ENCODE peak calls at places on chromosomes 6 and 20, in five cellular contexts. E is H1, Z is IMR-90, X is H9, S is mesenchymal stem cell. J is an unnamed sample.
A peak's percentile ranks its signal among the peaks of the same experiment; 100 is the strongest.

GRCh38 chr6:133301739-133302138 is 60.6 kb downstream of the EYA4 start:
- DNase-seq in E (no peak), Z (no peak), X (no peak), S (no peak), J (no peak)

GRCh38 chr6:145119091-145119490 is 616.2 kb downstream of the EPM2A start:
- DNase-seq in E (no peak), Z (no peak), X (no peak), S (no peak), J (no peak)

GRCh38 chr6:13299403-13299821 is 28.9 kb downstream of the TBC1D7 start:
- DNase-seq in E (no peak), Z (no peak), X (no peak), S (no peak), J (no peak)

GRCh38 chr20:24032412-24032898 is 43.9 kb upstream of the GGTLC1 start:
- DNase-seq in E (no peak), Z (no peak), X (no peak), S (no peak), J (no peak)

GRCh38 chr20:21546355-21546754 is 32.5 kb upstream of the NKX2-2 start:
- DNase-seq in E (no peak), Z (no peak), X (no peak), S (no peak), J (no peak)

GRCh38 chr20:46139908-46140482 is 21.9 kb downstream of the CD40 start:
- DNase-seq in E (no peak), Z (no peak), X (no peak), S (no peak), J (no peak)

GRCh38 chr6:167819640-167820039 is 7.1 kb upstream of the AFDN start:
- DNase-seq in E (no peak), Z (no peak), X (no peak), S (no peak), J (no peak)

GRCh38 chr6:2990179-2990931 is 9.3 kb upstream of the NQO2 start:
- DNase-seq in E (no peak), Z (no peak), X (no peak), S (peak; percentile 81), J (no peak)

GRCh38 chr6:157981132-157981394 is 600 bp upstream of the SYNJ2 start:
- DNase-seq in E (no peak), Z (no peak), X (no peak), S (no peak), J (no peak)

GRCh38 chr20:219290-220115 is 7.6 kb upstream of the DEFB129 start:
- DNase-seq in E (no peak), Z (peak; percentile 7), X (peak; percentile 31), S (peak; percentile 26), J (no peak)

GRCh38 chr20:32112862-32113261 is 3.3 kb downstream of the TM9SF4 start:
- DNase-seq in E (no peak), Z (no peak), X (no peak), S (no peak), J (no peak)

GRCh38 chr6:129621252-129621651 is 88.7 kb downstream of the ARHGAP18 start:
- DNase-seq in E (peak; percentile 52), Z (no peak), X (peak; percentile 37), S (peak; percentile 20), J (no peak)

GRCh38 chr20:47361268-47361665 is 4.8 kb upstream of the ZMYND8 start:
- DNase-seq in E (no peak), Z (no peak), X (no peak), S (no peak), J (no peak)

GRCh38 chr6:99521557-99522286 is 6.5 kb upstream of the USP45 start:
- DNase-seq in E (no peak), Z (peak; percentile 75), X (peak; percentile 41), S (peak; percentile 78), J (no peak)

GRCh38 chr20:54557836-54558590 is 82.6 kb downstream of the DOK5 start:
- DNase-seq in E (no peak), Z (peak; percentile 50), X (no peak), S (no peak), J (no peak)

GRCh38 chr6:101597711-101598110 is 204.2 kb downstream of the GRIK2 start:
- DNase-seq in E (no peak), Z (peak; percentile 94), X (no peak), S (peak; percentile 54), J (no peak)

GRCh38 chr6:96164802-96165201 is 149.0 kb downstream of the FUT9 start:
- DNase-seq in E (no peak), Z (no peak), X (no peak), S (no peak), J (no peak)

GRCh38 chr6:135667694-135668455 is 170.3 kb upstream of the AHI1 start:
- DNase-seq in E (no peak), Z (peak; percentile 59), X (peak; percentile 52), S (peak; percentile 64), J (no peak)

GRCh38 chr20:59680148-59680650 is 75.9 kb downstream of the PHACTR3 start:
- DNase-seq in E (no peak), Z (no peak), X (no peak), S (no peak), J (no peak)

GRCh38 chr20:64149141-64149540 is 15.1 kb upstream of the MYT1 start:
- DNase-seq in E (no peak), Z (no peak), X (no peak), S (no peak), J (no peak)

GRCh38 chr6:88683734-88684133 is 279.7 kb downstream of the RNGTT start:
- DNase-seq in E (no peak), Z (peak; percentile 36), X (no peak), S (peak; percentile 22), J (no peak)

GRCh38 chr6:144190593-144190992 is 40.3 kb downstream of the STX11 start:
- DNase-seq in E (no peak), Z (peak; percentile 79), X (no peak), S (peak; percentile 68), J (no peak)

GRCh38 chr6:163415176-163415619 is 680 bp downstream of the QKI start:
- DNase-seq in E (no peak), Z (no peak), X (no peak), S (no peak), J (peak; percentile 31)

GRCh38 chr6:53822355-53823115 is 27.7 kb downstream of the LRRC1 start:
- DNase-seq in E (no peak), Z (peak; percentile 31), X (no peak), S (no peak), J (no peak)

GRCh38 chr6:129498556-129498940 is 211.4 kb downstream of the ARHGAP18 start:
- DNase-seq in E (no peak), Z (peak; percentile 23), X (no peak), S (no peak), J (no peak)

GRCh38 chr6:167134448-167135328 is 11.8 kb downstream of the CCR6 start:
- DNase-seq in E (no peak), Z (no peak), X (no peak), S (no peak), J (no peak)

DNA sequence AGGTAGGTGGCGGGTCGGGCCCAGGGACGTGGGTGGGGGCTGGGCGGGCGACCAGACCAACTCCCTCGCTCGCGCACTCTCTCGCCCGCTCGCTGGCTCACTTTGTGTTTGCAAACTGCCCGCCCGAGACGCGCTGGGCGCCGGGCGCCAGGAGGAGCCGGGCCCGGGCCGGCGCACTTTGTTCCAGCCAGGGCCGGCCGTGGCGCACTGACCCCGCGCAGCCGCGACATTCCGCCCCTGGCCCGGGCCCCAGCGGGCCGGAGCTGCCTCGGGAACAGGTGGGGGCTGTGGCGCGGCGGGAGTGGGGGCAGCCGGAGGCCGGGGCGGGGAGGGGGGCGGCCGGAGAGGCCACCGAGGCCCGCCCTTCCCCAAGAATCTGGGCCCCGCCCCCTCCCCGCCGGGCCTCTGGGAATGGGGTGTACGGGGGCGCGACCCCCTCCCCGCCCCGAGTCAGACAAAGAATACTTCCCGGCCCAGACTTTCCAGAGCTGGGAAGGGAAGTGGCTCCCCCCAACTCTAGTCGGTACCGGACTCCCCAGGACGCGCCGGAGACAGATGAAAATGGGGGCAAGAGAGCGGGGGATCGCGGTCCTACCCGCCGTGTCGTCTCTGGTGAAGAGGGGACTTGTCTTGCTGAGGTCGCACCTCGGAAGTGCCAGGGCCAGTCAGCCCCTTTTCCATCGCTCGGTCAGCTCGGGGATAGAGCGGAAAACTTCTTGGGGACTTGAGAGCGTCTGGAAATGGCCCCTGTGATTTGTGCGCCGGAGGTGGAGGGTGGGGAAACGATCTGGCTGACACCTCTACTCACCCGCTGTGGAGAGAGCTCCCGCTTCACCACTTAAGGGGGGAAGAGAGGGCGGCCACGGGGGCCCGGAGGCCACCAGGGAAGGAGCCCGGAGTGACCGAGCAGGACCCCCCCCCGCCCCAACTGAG is 951 bp downstream of the FOXP4 start:
- DNase-seq in E (peak; percentile 70), Z (peak; percentile 30), X (no peak), S (peak; percentile 54), J (peak; percentile 40)
- H3K14ac ChIP-seq in E (no peak overlapping the region), Z (peak overlapping the region; percentile 76), X (peak overlapping the region; percentile 50), S (peak overlapping the region; percentile 46), J (no peak overlapping the region)

DNA sequence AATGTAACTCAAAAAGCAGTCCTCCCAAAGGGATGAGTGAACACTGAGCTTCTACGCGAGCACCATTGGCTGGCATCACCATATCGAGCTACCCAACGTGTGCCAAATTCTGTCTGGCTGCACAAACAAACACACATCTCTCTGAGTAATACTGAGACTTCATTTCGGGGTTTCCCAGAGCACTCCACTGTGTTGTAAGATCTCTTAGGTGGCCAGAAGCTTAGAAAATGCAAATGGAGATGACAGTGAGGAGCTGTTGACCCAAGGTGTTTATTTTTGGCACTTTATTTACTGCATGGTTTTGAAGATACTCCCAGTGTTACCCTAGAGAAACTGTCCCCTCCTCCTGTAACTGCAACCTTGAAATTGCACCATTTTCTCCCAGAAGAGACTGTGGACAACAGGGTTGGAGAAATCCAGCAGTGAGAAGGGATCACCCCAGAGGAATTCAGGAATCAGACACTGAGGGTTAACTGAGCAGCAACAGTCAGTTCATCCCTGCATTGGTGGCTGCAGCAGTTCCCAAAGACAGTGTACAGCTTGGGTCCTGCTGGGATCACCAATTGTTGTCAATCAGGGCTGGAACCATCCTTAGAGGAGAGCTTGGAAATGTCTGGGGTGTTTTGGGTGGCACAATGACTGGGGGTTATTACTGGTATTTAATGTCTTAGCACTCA is 1.0 kb upstream of the RIPOR2 start:
- DNase-seq in E (no peak), Z (peak; percentile 58), X (no peak), S (no peak), J (no peak)
- H2BK15ac ChIP-seq in E (no peak overlapping the region), Z (no peak overlapping the region), X (no peak overlapping the region), S (no peak overlapping the region), J (no peak overlapping the region)

GRCh38 chr20:50053790-50054547 is 59.0 kb downstream of the UBE2V1 start:
- DNase-seq in E (no peak), Z (no peak), X (no peak), S (no peak), J (no peak)

GRCh38 chr20:50056408-50056926 is 56.5 kb downstream of the UBE2V1 start:
- DNase-seq in E (no peak), Z (no peak), X (no peak), S (no peak), J (no peak)

GRCh38 chr20:50054626-50055511 is 58.1 kb downstream of the UBE2V1 start:
- DNase-seq in E (no peak), Z (peak; percentile 41), X (no peak), S (no peak), J (no peak)

GRCh38 chr20:50056951-50057403 is 56.0 kb downstream of the UBE2V1 start:
- DNase-seq in E (no peak), Z (no peak), X (no peak), S (no peak), J (no peak)

GRCh38 chr20:50055524-50056083 is 57.3 kb downstream of the UBE2V1 start:
- DNase-seq in E (no peak), Z (no peak), X (no peak), S (no peak), J (no peak)
- H3K14ac ChIP-seq in E (no peak overlapping the region), Z (peak overlapping the region; percentile 75), X (no peak overlapping the region), S (no peak overlapping the region), J (no peak overlapping the region)

DNA sequence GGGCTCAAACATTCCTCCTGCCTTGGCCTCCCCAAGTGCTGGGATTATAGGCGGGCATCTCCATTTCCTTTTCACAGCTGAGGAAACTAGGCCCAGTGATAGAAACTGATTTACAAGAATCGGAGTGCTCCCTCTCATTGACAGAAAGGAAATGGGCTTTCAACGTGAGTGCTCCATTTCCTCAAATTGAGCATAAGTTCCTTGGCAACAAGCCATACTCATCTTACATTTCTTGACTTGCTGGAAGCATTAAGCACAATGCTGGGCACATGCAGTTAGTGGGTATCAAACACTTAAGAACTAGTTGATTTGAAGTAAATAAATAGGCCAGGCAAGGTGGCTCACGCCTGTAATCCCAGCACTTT is 54.7 kb downstream of the FGD2 start:
- DNase-seq in E (no peak), Z (no peak), X (no peak), S (no peak), J (no peak)
- H2BK15ac ChIP-seq in E (peak overlapping the region; percentile 1), Z (peak overlapping the region; percentile 63), X (no peak overlapping the region), S (peak overlapping the region; percentile 91), J (peak overlapping the region; percentile 17)

J was measured in neuronal stem cell.